ENCODE peak calls at places on chromosomes 16 and 17, in ten cellular contexts. One of them, this sample, is unnamed.

GRCh38 chr17:2192367-2193028 is 111.1 kb downstream of the SMG6 start:
- DNase-seq in Right ventricle myocardium superior: no peak
- DNase-seq in NCI-H774: no peak
- DNase-seq in epithelial cell of prostate: peak
- DNase-seq in SW 1271: peak
- DNase-seq in astrocyte of the spinal cord: peak
- DNase-seq in HFF-Myc: peak
- DNase-seq in T-helper 17 cell: no peak
- DNase-seq in Karpas-422: peak
- DNase-seq in HTR-8/SVneo: peak
- DNase-seq in this sample: no peak

GRCh38 chr16:79274197-79274596 is 326.3 kb downstream of the MAF start:
- DNase-seq in Right ventricle myocardium superior: no peak
- DNase-seq in NCI-H774: no peak
- DNase-seq in epithelial cell of prostate: no peak
- DNase-seq in SW 1271: no peak
- DNase-seq in astrocyte of the spinal cord: no peak
- DNase-seq in HFF-Myc: no peak
- DNase-seq in T-helper 17 cell: no peak
- DNase-seq in Karpas-422: peak
- DNase-seq in HTR-8/SVneo: no peak
- DNase-seq in this sample: no peak

GRCh38 chr16:66874079-66874775 is 6.1 kb upstream of the PDP2 start:
- DNase-seq in Right ventricle myocardium superior: no peak
- DNase-seq in NCI-H774: no peak
- DNase-seq in epithelial cell of prostate: no peak
- DNase-seq in SW 1271: peak
- DNase-seq in astrocyte of the spinal cord: peak
- DNase-seq in HFF-Myc: no peak
- DNase-seq in T-helper 17 cell: no peak
- DNase-seq in Karpas-422: no peak
- DNase-seq in HTR-8/SVneo: no peak
- DNase-seq in this sample: no peak

GRCh38 chr16:85595299-85595661 is 17.8 kb upstream of the GSE1 start:
- DNase-seq in Right ventricle myocardium superior: no peak
- DNase-seq in NCI-H774: no peak
- DNase-seq in epithelial cell of prostate: no peak
- DNase-seq in SW 1271: no peak
- DNase-seq in astrocyte of the spinal cord: no peak
- DNase-seq in HFF-Myc: no peak
- DNase-seq in T-helper 17 cell: no peak
- DNase-seq in Karpas-422: no peak
- DNase-seq in HTR-8/SVneo: no peak
- DNase-seq in this sample: no peak

GRCh38 chr16:6122401-6122800 is 1024.8 kb upstream of the EEF2KMT start:
- DNase-seq in Right ventricle myocardium superior: no peak
- DNase-seq in NCI-H774: no peak
- DNase-seq in epithelial cell of prostate: no peak
- DNase-seq in SW 1271: no peak
- DNase-seq in astrocyte of the spinal cord: no peak
- DNase-seq in HFF-Myc: no peak
- DNase-seq in T-helper 17 cell: no peak
- DNase-seq in Karpas-422: no peak
- DNase-seq in HTR-8/SVneo: no peak
- DNase-seq in this sample: no peak

GRCh38 chr17:39261286-39261685 is 35.5 kb upstream of the STAC2 start:
- DNase-seq in Right ventricle myocardium superior: no peak
- DNase-seq in NCI-H774: no peak
- DNase-seq in epithelial cell of prostate: no peak
- DNase-seq in SW 1271: no peak
- DNase-seq in astrocyte of the spinal cord: no peak
- DNase-seq in HFF-Myc: no peak
- DNase-seq in T-helper 17 cell: no peak
- DNase-seq in Karpas-422: peak
- DNase-seq in HTR-8/SVneo: no peak
- DNase-seq in this sample: no peak

GRCh38 chr16:30551781-30552180 is 6.4 kb downstream of the ZNF764 start:
- DNase-seq in Right ventricle myocardium superior: no peak
- DNase-seq in NCI-H774: no peak
- DNase-seq in epithelial cell of prostate: no peak
- DNase-seq in SW 1271: no peak
- DNase-seq in astrocyte of the spinal cord: no peak
- DNase-seq in HFF-Myc: no peak
- DNase-seq in T-helper 17 cell: peak
- DNase-seq in Karpas-422: no peak
- DNase-seq in HTR-8/SVneo: no peak
- DNase-seq in this sample: no peak

GRCh38 chr17:73595068-73595865 is 49.0 kb downstream of the SDK2 start:
- DNase-seq in Right ventricle myocardium superior: peak
- DNase-seq in NCI-H774: no peak
- DNase-seq in epithelial cell of prostate: no peak
- DNase-seq in SW 1271: no peak
- DNase-seq in astrocyte of the spinal cord: no peak
- DNase-seq in HFF-Myc: no peak
- DNase-seq in T-helper 17 cell: no peak
- DNase-seq in Karpas-422: peak
- DNase-seq in HTR-8/SVneo: peak
- DNase-seq in this sample: no peak

GRCh38 chr16:86363057-86363490 is 147.3 kb upstream of the FOXF1 start:
- DNase-seq in Right ventricle myocardium superior: no peak
- DNase-seq in NCI-H774: no peak
- DNase-seq in epithelial cell of prostate: no peak
- DNase-seq in SW 1271: peak
- DNase-seq in astrocyte of the spinal cord: peak
- DNase-seq in HFF-Myc: peak
- DNase-seq in T-helper 17 cell: no peak
- DNase-seq in Karpas-422: no peak
- DNase-seq in HTR-8/SVneo: peak
- DNase-seq in this sample: no peak

GRCh38 chr16:2157480-2158261 is 2.1 kb downstream of the TRAF7 start:
- DNase-seq in Right ventricle myocardium superior: no peak
- DNase-seq in NCI-H774: no peak
- DNase-seq in epithelial cell of prostate: no peak
- DNase-seq in SW 1271: no peak
- DNase-seq in astrocyte of the spinal cord: no peak
- DNase-seq in HFF-Myc: no peak
- DNase-seq in T-helper 17 cell: no peak
- DNase-seq in Karpas-422: no peak
- DNase-seq in HTR-8/SVneo: no peak
- DNase-seq in this sample: no peak

GRCh38 chr17:58568050-58568830 is 53.8 kb upstream of the MTMR4 start:
- DNase-seq in Right ventricle myocardium superior: no peak
- DNase-seq in NCI-H774: no peak
- DNase-seq in epithelial cell of prostate: no peak
- DNase-seq in SW 1271: no peak
- DNase-seq in astrocyte of the spinal cord: no peak
- DNase-seq in HFF-Myc: no peak
- DNase-seq in T-helper 17 cell: no peak
- DNase-seq in Karpas-422: no peak
- DNase-seq in HTR-8/SVneo: no peak
- DNase-seq in this sample: no peak

GRCh38 chr17:71035226-71035625 is 865.9 kb downstream of the KCNJ2 start:
- DNase-seq in Right ventricle myocardium superior: no peak
- DNase-seq in NCI-H774: no peak
- DNase-seq in epithelial cell of prostate: no peak
- DNase-seq in SW 1271: no peak
- DNase-seq in astrocyte of the spinal cord: no peak
- DNase-seq in HFF-Myc: no peak
- DNase-seq in T-helper 17 cell: no peak
- DNase-seq in Karpas-422: no peak
- DNase-seq in HTR-8/SVneo: no peak
- DNase-seq in this sample: no peak

GRCh38 chr16:86568677-86569623 is 2.3 kb downstream of the FOXC2 start:
- DNase-seq in Right ventricle myocardium superior: no peak
- DNase-seq in NCI-H774: no peak
- DNase-seq in epithelial cell of prostate: no peak
- DNase-seq in SW 1271: no peak
- DNase-seq in astrocyte of the spinal cord: no peak
- DNase-seq in HFF-Myc: no peak
- DNase-seq in T-helper 17 cell: no peak
- DNase-seq in Karpas-422: no peak
- DNase-seq in HTR-8/SVneo: no peak
- DNase-seq in this sample: no peak

GRCh38 chr16:54930034-54930938 is at the start of gene IRX5:
- DNase-seq in Right ventricle myocardium superior: peak
- DNase-seq in NCI-H774: peak
- DNase-seq in epithelial cell of prostate: peak
- DNase-seq in SW 1271: peak
- DNase-seq in astrocyte of the spinal cord: peak
- DNase-seq in HFF-Myc: peak
- DNase-seq in T-helper 17 cell: peak
- DNase-seq in Karpas-422: peak
- DNase-seq in HTR-8/SVneo: no peak
- DNase-seq in this sample: peak

GRCh38 chr17:181213-182163 is at the start of gene DOC2B:
- DNase-seq in Right ventricle myocardium superior: peak
- DNase-seq in NCI-H774: peak
- DNase-seq in epithelial cell of prostate: no peak
- DNase-seq in SW 1271: no peak
- DNase-seq in astrocyte of the spinal cord: no peak
- DNase-seq in HFF-Myc: no peak
- DNase-seq in T-helper 17 cell: no peak
- DNase-seq in Karpas-422: no peak
- DNase-seq in HTR-8/SVneo: no peak
- DNase-seq in this sample: no peak

GRCh38 chr17:17119533-17119932 is 77.3 kb downstream of the MPRIP start:
- DNase-seq in Right ventricle myocardium superior: peak
- DNase-seq in NCI-H774: no peak
- DNase-seq in epithelial cell of prostate: peak
- DNase-seq in SW 1271: peak
- DNase-seq in astrocyte of the spinal cord: peak
- DNase-seq in HFF-Myc: peak
- DNase-seq in T-helper 17 cell: peak
- DNase-seq in Karpas-422: no peak
- DNase-seq in HTR-8/SVneo: no peak
- DNase-seq in this sample: no peak

GRCh38 chr17:60163108-60163784 is 13.5 kb downstream of the CA4 start:
- DNase-seq in Right ventricle myocardium superior: no peak
- DNase-seq in NCI-H774: no peak
- DNase-seq in epithelial cell of prostate: no peak
- DNase-seq in SW 1271: no peak
- DNase-seq in astrocyte of the spinal cord: no peak
- DNase-seq in HFF-Myc: no peak
- DNase-seq in T-helper 17 cell: no peak
- DNase-seq in Karpas-422: peak
- DNase-seq in HTR-8/SVneo: no peak
- DNase-seq in this sample: no peak

GRCh38 chr17:79777166-79777843 is 643 bp upstream of the CBX2 start:
- DNase-seq in Right ventricle myocardium superior: peak
- DNase-seq in NCI-H774: peak
- DNase-seq in epithelial cell of prostate: no peak
- DNase-seq in SW 1271: peak
- DNase-seq in astrocyte of the spinal cord: no peak
- DNase-seq in HFF-Myc: no peak
- DNase-seq in T-helper 17 cell: no peak
- DNase-seq in Karpas-422: peak
- DNase-seq in HTR-8/SVneo: peak
- DNase-seq in this sample: no peak

GRCh38 chr16:73215482-73216377 is 167.8 kb upstream of the ZFHX3 start:
- DNase-seq in Right ventricle myocardium superior: no peak
- DNase-seq in NCI-H774: no peak
- DNase-seq in epithelial cell of prostate: no peak
- DNase-seq in SW 1271: no peak
- DNase-seq in astrocyte of the spinal cord: no peak
- DNase-seq in HFF-Myc: no peak
- DNase-seq in T-helper 17 cell: no peak
- DNase-seq in Karpas-422: no peak
- DNase-seq in HTR-8/SVneo: no peak
- DNase-seq in this sample: no peak

GRCh38 chr17:60392042-60392844 is at the start of gene USP32:
- DNase-seq in Right ventricle myocardium superior: peak
- DNase-seq in NCI-H774: peak
- DNase-seq in epithelial cell of prostate: peak
- DNase-seq in SW 1271: peak
- DNase-seq in astrocyte of the spinal cord: peak
- DNase-seq in HFF-Myc: peak
- DNase-seq in T-helper 17 cell: peak
- DNase-seq in Karpas-422: peak
- DNase-seq in HTR-8/SVneo: peak
- DNase-seq in this sample: peak

GRCh38 chr17:48551601-48552452 is 6.9 kb upstream of the HOXB2 start:
- DNase-seq in Right ventricle myocardium superior: no peak
- DNase-seq in NCI-H774: no peak
- DNase-seq in epithelial cell of prostate: no peak
- DNase-seq in SW 1271: no peak
- DNase-seq in astrocyte of the spinal cord: peak
- DNase-seq in HFF-Myc: no peak
- DNase-seq in T-helper 17 cell: no peak
- DNase-seq in Karpas-422: no peak
- DNase-seq in HTR-8/SVneo: no peak
- DNase-seq in this sample: no peak

GRCh38 chr17:50476545-50477315 is 1.9 kb upstream of the RSAD1 start:
- DNase-seq in Right ventricle myocardium superior: no peak
- DNase-seq in NCI-H774: no peak
- DNase-seq in epithelial cell of prostate: no peak
- DNase-seq in SW 1271: no peak
- DNase-seq in astrocyte of the spinal cord: no peak
- DNase-seq in HFF-Myc: no peak
- DNase-seq in T-helper 17 cell: no peak
- DNase-seq in Karpas-422: no peak
- DNase-seq in HTR-8/SVneo: no peak
- DNase-seq in this sample: no peak

GRCh38 chr16:49588061-49588460 is 214.5 kb downstream of the C16orf78 start:
- DNase-seq in Right ventricle myocardium superior: no peak
- DNase-seq in NCI-H774: no peak
- DNase-seq in epithelial cell of prostate: no peak
- DNase-seq in SW 1271: no peak
- DNase-seq in astrocyte of the spinal cord: no peak
- DNase-seq in HFF-Myc: no peak
- DNase-seq in T-helper 17 cell: no peak
- DNase-seq in Karpas-422: no peak
- DNase-seq in HTR-8/SVneo: no peak
- DNase-seq in this sample: no peak